ENCODE peak calls at places on chromosomes 11 and 22, in nine cellular contexts. S is cardiac muscle cell; K is upper lobe of right lung; R is fibroblast of lung; F is K562; T is CD8-positive, alpha-beta T cell; O is CD4-positive, CD25-positive, alpha-beta regulatory T cell; M is uterus; V is adipocyte. W is an unnamed sample. For H3K27me3 and H3K4me1, the result is how much of the 10 kb centered on the place peaks cover.

GRCh38 chr22:26229910-26230309 is 60.6 kb downstream of the SEZ6L start:
- DNase-seq in T (no peak), R (no peak), F (no peak), O (no peak), V (no peak), K (no peak), S (no peak), M (no peak), W (no peak)

GRCh38 chr11:34960277-34960676 is 43.9 kb downstream of the PDHX start:
- DNase-seq in T (no peak), K (no peak), O (no peak), F (no peak), S (no peak), M (peak), V (peak), R (no peak), W (no peak)

GRCh38 chr11:72782081-72782920 is 11.5 kb downstream of the STARD10 start:
- DNase-seq in V (no peak), K (no peak), S (peak), O (no peak), M (no peak), T (no peak), F (no peak), R (no peak), W (no peak)

GRCh38 chr22:48507171-48507570 is 1320.5 kb downstream of the BRD1 start:
- DNase-seq in R (no peak), V (no peak), M (no peak), T (no peak), S (no peak), F (no peak), K (no peak), O (no peak), W (no peak)

GRCh38 chr22:30245985-30246901 is at the start of gene LIF:
- DNase-seq in K (no peak), O (peak), M (no peak), F (peak), V (peak), S (peak), R (peak), T (peak), W (no peak)

GRCh38 chr11:3642071-3642951 is 519 bp upstream of the ART5 start:
- DNase-seq in V (peak), O (peak), S (peak), K (peak), T (peak), R (peak), M (peak), F (peak), W (peak)

GRCh38 chr11:94151903-94152677 is 23.4 kb downstream of the PANX1 start:
- DNase-seq in K (no peak), F (peak), R (peak), V (peak), S (no peak), O (no peak), M (no peak), T (no peak), W (no peak)

GRCh38 chr11:20351151-20351550 is 12.4 kb upstream of the HTATIP2 start:
- DNase-seq in T (no peak), O (no peak), V (no peak), M (no peak), S (no peak), F (no peak), R (no peak), K (no peak), W (no peak)

GRCh38 chr11:112828433-112828832 is 132.8 kb upstream of the NCAM1 start:
- DNase-seq in V (no peak), K (no peak), R (no peak), O (no peak), M (no peak), S (no peak), F (no peak), T (no peak), W (no peak)

GRCh38 chr11:12602421-12602820 is 71.8 kb upstream of the TEAD1 start:
- DNase-seq in F (no peak), T (no peak), M (no peak), O (no peak), R (peak), V (no peak), S (no peak), K (no peak), W (no peak)

GRCh38 chr11:35893796-35894475 is 49.9 kb upstream of the LDLRAD3 start:
- DNase-seq in V (peak), R (peak), K (no peak), T (no peak), F (no peak), S (no peak), O (no peak), M (no peak), W (no peak)

GRCh38 chr11:134915212-134915611 is 503.2 kb upstream of the B3GAT1 start:
- DNase-seq in S (no peak), T (no peak), F (no peak), K (no peak), R (peak), V (no peak), O (no peak), M (peak), W (no peak)

DNA sequence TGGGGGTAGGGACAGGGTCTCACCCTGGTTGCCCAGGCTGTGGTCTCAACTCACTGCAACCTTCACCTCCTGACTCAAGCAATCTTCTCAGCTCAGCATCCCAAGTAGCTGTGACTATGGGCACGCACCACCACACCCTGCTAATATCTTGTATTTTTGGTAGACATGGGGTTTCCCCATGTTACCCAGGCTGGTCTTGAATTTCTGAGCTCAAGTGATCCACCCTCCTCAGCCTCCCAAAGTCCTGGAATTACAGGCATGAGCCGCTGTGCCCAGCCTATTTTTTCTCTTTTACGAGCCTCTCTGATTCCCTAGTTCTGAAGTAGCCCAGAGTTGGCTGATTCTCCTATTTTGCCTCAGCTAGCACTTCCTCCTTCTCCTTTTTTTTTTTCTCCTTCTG is 83.6 kb downstream of the ZNF280B start:
- DNase-seq in S (no peak), O (no peak), K (no peak), R (no peak), M (no peak), T (no peak), V (no peak), F (no peak), W (no peak)
- H3K27me3 ChIP-seq in S (under half), O (under half), K (under half), R (under half), M (under half), T (under half), V (half or more), F (under half), W (half or more)

DNA sequence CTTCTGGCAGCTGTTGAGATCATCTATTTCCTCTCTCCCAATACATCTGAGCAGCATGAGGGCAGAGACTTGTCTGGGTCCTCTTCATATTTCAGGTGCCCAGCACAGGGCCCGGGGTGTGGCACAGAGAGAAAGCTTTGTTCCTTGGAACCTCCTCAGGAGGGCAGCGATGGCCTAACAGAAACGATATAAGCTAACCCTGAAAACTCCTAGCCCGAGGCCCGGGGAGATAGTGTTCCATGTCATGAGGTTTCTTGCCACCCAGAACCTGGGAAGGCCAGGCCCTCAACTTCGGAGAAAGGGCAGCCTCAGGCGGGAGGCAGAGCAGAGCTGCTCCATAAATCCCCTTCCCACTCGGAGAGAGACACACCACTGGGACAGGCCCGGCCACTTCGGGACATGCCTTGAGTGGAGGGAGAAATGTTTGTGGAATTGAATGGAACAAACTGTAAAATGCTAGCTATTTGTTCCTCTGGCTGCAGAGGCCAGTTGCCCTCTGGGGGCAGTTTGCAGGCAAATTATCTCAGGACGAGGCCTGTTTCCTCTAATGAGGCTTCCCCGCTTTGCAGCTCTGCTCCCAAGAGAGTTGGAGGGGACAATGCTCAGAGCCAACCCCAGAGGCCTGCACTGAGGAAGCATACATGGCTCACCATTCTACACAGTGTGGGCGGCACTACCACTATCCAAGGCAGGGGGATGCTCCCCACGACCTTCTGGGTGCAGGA is 11.6 kb downstream of the ARRB1 start:
- DNase-seq in K (no peak), O (no peak), T (no peak), M (no peak), F (no peak), R (no peak), V (no peak), S (no peak), W (no peak)
- H3K4me1 ChIP-seq in K (half or more), O (half or more), T (half or more), M (under half), F (half or more), R (half or more), V (half or more), S (under half), W (under half)

DNA sequence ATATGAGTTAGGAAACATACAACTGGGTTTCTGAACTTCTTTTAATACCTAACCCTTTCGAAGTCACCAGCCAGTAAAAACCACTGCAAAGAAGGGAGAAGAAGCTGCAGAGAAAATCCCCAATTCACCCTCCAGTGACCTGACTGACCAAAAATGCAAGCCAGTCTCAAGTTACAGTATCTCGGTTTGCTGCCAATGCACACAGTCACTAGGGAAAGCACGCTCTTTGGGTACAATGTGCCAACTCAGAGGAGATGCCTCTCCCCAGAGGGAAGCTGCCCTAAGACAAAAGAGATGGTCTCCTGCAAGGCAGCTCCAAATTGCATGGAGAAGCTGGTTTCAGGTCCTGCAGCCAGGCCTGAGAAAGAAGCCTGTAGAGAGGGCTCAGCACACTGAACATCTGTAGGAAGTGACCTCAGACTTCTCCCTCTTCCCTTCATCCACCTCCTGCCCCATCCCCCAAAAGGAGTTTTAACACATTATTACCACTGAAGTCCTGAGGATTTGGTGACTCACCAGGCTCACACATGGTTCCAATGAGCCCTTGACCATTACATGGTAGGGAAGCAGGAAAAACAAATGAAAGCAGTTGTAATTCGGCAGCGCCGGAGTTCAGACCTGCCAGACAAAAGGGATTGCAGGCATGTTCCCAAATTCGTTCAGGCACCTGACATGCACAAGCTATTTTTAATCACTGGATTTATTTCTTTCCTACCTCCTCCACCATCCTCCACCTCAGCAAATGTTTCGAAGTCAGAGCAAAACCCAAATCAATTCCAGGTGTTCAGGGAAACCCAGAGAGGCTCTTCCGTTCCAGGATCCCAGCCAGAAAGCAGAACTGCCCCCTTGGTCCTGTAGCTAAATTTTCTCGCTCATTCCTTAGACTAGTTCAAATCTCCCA is 90.1 kb downstream of the ETS1 start:
- DNase-seq in S (no peak), O (no peak), T (no peak), R (peak), F (no peak), V (peak), K (no peak), M (peak), W (no peak)
- H3K4me3 ChIP-seq in S (no peak), O (peak), T (peak), R (no peak), F (no peak), V (peak), K (peak), M (peak), W (no peak)

GRCh38 chr11:33885338-33886005 is 6.4 kb downstream of the LMO2 start:
- DNase-seq in S (no peak), O (no peak), F (peak), V (no peak), R (no peak), K (no peak), T (no peak), M (no peak), W (no peak)
- H3K27me3 ChIP-seq in S (under half), O (under half), F (under half), V (half or more), R (under half), K (under half), T (under half), M (under half), W (under half)

DNA sequence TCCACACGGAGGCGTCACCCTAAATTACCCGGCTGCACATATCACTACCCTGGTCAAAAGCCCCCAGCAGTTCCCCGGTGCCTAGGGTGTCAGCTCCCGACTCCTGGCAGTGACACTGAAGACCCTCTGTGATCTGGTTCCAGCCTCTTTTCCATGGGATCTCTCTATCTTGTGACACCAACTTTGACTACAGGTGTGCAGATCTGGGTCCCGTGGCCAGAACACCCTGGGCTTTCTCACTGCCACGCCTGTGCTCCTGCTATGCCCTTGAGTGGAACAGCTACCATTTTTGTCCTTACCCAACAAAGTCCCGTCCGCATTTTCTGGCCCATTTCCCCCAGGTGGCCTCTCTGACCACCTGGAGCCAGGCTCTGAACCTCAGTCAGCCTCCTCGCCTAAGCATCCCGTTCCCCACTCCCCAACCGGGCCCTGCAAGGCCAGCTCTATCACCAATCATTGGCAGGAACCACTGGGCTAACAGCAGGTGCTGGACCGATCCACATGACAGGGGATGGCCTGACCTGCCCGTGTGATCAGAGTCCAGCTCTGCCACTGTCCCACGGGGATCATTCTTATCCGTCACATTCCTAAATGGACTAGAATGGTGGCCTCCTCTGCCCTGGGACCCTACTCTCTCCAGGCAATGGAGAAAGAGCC is 20.7 kb upstream of the CBX7 start:
- DNase-seq in O (no peak), R (no peak), M (no peak), T (no peak), K (no peak), V (no peak), S (no peak), F (no peak), W (no peak)
- H3K4me1 ChIP-seq in O (half or more), R (under half), M (under half), T (half or more), K (half or more), V (under half), S (under half), F (under half), W (under half)

GRCh38 chr11:60128376-60128775 is 39.9 kb downstream of the MS4A2 start:
- DNase-seq in R (no peak), V (no peak), T (no peak), M (no peak), O (no peak), S (no peak), K (no peak), F (no peak), W (no peak)

GRCh38 chr11:60129853-60130252 is 41.4 kb downstream of the MS4A2 start:
- DNase-seq in T (no peak), V (no peak), S (no peak), R (no peak), K (no peak), F (no peak), O (no peak), M (no peak), W (no peak)

GRCh38 chr11:60125962-60126585 is 37.6 kb downstream of the MS4A2 start:
- DNase-seq in V (no peak), T (no peak), M (no peak), R (no peak), O (no peak), S (no peak), K (no peak), F (no peak), W (no peak)

GRCh38 chr11:60124802-60125432 is 36.5 kb downstream of the MS4A2 start:
- DNase-seq in M (no peak), S (no peak), V (no peak), O (no peak), T (no peak), K (no peak), R (no peak), F (no peak), W (no peak)

GRCh38 chr11:60127311-60127811 is 38.9 kb downstream of the MS4A2 start:
- DNase-seq in F (peak), V (no peak), O (no peak), M (no peak), T (no peak), K (no peak), S (no peak), R (no peak), W (no peak)
- H3K4me3 ChIP-seq in F (no peak), V (no peak), O (no peak), M (no peak), T (no peak), K (no peak), S (no peak), R (no peak), W (no peak)

GRCh38 chr11:8806974-8807373 is 104.0 kb upstream of the AKIP1 start:
- DNase-seq in F (no peak), M (no peak), V (no peak), O (no peak), K (no peak), S (no peak), T (no peak), R (no peak), W (no peak)

GRCh38 chr11:8807544-8808225 is 103.3 kb upstream of the AKIP1 start:
- DNase-seq in R (peak), F (no peak), S (no peak), T (no peak), M (peak), K (no peak), V (peak), O (no peak), W (no peak)

GRCh38 chr11:8809185-8809584 is 101.8 kb upstream of the AKIP1 start:
- DNase-seq in T (no peak), M (no peak), O (no peak), K (no peak), F (no peak), R (peak), S (no peak), V (peak), W (no peak)

GRCh38 chr11:8809605-8810272 is 101.2 kb upstream of the AKIP1 start:
- DNase-seq in K (no peak), T (no peak), M (no peak), F (no peak), V (peak), R (no peak), S (peak), O (no peak), W (no peak)

DNA sequence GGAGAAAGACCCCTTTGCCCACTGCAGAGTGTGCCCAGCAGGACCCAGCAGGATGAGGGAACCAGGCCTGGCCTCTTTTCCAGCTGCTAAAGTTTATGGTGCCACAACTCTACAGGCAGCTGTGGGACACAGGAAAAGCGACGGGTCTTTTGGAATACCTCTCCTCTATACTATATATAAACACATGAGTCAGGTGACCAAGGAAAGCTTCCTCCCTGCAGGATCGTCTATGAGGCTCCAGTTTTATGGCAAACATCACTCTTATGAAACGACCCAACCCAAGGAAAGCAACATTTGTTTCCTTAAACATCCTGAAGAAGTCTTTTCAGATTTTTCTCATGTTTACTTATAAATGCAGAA is 102.8 kb upstream of the AKIP1 start:
- DNase-seq in V (peak), O (no peak), R (no peak), M (no peak), S (peak), K (no peak), T (no peak), F (no peak), W (no peak)
- H3K27me3 ChIP-seq in V (under half), O (under half), R (under half), M (under half), S (under half), K (under half), T (under half), F (under half), W (under half)

GRCh38 chr11:86183694-86184093 is 60.9 kb upstream of the EED start:
- DNase-seq in K (no peak), O (no peak), M (no peak), V (peak), S (no peak), R (peak), F (peak), T (no peak), W (no peak)
- H3K4me1 ChIP-seq in K (under half), O (under half), M (under half), V (under half), S (under half), R (under half), F (half or more), T (under half), W (under half)